ENCODE peak calls at places on chromosomes 2 and 18, in ten cellular contexts. D, A, O, V, G, S, W, E, Z and R are unnamed samples.

GRCh38 chr18:63646916-63647315 is 2.9 kb upstream of the SERPINB4 start:
- DNase-seq in Z (no peak), G (no peak), S (no peak), E (no peak), W (no peak), A (no peak), D (no peak), V (no peak), O (no peak), R (no peak)

GRCh38 chr2:241092677-241093076 is 9.4 kb downstream of the MTERF4 start:
- DNase-seq in V (no peak), D (no peak), O (no peak), W (no peak), E (no peak), S (no peak), G (no peak), A (no peak), Z (peak; percentile 39), R (no peak)

GRCh38 chr2:16739778-16740581 is 74.3 kb upstream of the CYRIA start:
- DNase-seq in O (no peak), V (no peak), D (no peak), W (no peak), E (peak; percentile 67), A (no peak), G (peak; percentile 12), Z (peak; percentile 97), S (no peak), R (no peak)

GRCh38 chr2:144516417-144516980 is 3.4 kb downstream of the ZEB2 start:
- DNase-seq in A (no peak), G (no peak), S (no peak), O (no peak), Z (no peak), E (peak; percentile 69), W (no peak), D (peak; percentile 69), V (peak; percentile 70), R (no peak)

GRCh38 chr18:73742959-73743358 is 404.7 kb downstream of the FBXO15 start:
- DNase-seq in S (no peak), E (no peak), W (no peak), A (no peak), Z (no peak), V (no peak), G (no peak), D (no peak), O (no peak), R (no peak)

GRCh38 chr2:75675908-75676307 is 29.3 kb downstream of the MRPL19 start:
- DNase-seq in E (no peak), V (no peak), O (no peak), S (no peak), W (no peak), A (no peak), Z (no peak), G (no peak), D (no peak), R (no peak)

GRCh38 chr18:34707670-34708069 is 2.4 kb upstream of the DTNA start:
- DNase-seq in V (no peak), A (peak; percentile 77), E (no peak), O (peak; percentile 87), Z (no peak), G (peak; percentile 57), W (peak; percentile 70), D (peak; percentile 76), S (no peak), R (no peak)

GRCh38 chr18:31586616-31587015 is 5.1 kb upstream of the TTR start:
- DNase-seq in E (no peak), V (no peak), S (no peak), Z (no peak), W (no peak), A (no peak), O (no peak), D (no peak), G (no peak), R (no peak)

GRCh38 chr18:63936156-63936931 is 12.8 kb upstream of the HMSD start:
- DNase-seq in A (peak; percentile 89), S (peak; percentile 69), O (peak; percentile 38), E (peak; percentile 92), G (peak; percentile 21), V (peak; percentile 94), Z (peak; percentile 85), W (peak; percentile 64), D (peak; percentile 85), R (peak; percentile 90)

GRCh38 chr2:30095402-30095801 is 51.4 kb upstream of the YPEL5 start:
- DNase-seq in Z (no peak), S (no peak), V (no peak), D (no peak), O (peak; percentile 82), E (no peak), W (no peak), G (no peak), A (no peak), R (no peak)

GRCh38 chr18:67266246-67266570 is 250.3 kb downstream of the DSEL start:
- DNase-seq in O (no peak), D (no peak), S (no peak), G (no peak), E (no peak), W (no peak), V (no peak), Z (no peak), A (no peak), R (no peak)

GRCh38 chr2:227415538-227416424 is 28.0 kb upstream of the SCYGR1 start:
- DNase-seq in W (no peak), E (peak; percentile 81), D (no peak), G (no peak), V (peak; percentile 69), A (no peak), S (no peak), Z (no peak), O (peak; percentile 61), R (peak; percentile 49)

GRCh38 chr2:193963472-193964119 is 1693.4 kb upstream of the SLC39A10 start:
- DNase-seq in A (peak; percentile 56), V (no peak), D (no peak), O (peak; percentile 12), Z (no peak), S (no peak), W (peak; percentile 36), E (no peak), G (peak; percentile 1), R (no peak)
- TF ChIP-seq CTCF in A (peak; percentile 66), V (no peak), D (peak; percentile 14), O (peak; percentile 66), Z (no peak), S (peak; percentile 42), W (peak; percentile 77), E (peak; percentile 21), G (peak; percentile 62), R (peak; percentile 52)

DNA sequence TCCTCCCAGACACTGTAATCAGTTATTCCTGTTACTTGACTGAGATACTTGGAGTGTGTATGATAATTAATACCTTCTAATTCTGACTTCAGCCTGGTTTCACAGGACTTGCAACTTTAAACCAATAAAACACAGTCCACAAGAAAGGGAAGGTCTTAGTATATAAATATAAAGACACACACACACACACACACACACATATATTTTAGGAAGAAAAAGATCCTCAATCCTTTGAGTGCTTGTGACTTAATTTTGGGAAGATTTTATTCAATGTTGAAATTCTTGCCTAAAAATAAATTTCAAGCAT is 700 bp upstream of the VPS54 start:
- DNase-seq in V (no peak), O (peak; percentile 44), S (no peak), W (no peak), G (no peak), A (no peak), Z (no peak), D (no peak), E (no peak), R (peak; percentile 41)
- H3K4me3 ChIP-seq in V (peak overlapping the region; percentile 68), O (peak overlapping the region; percentile 91), S (peak overlapping the region; percentile 88), W (no peak overlapping the region), G (no peak overlapping the region), A (no peak overlapping the region), Z (peak overlapping the region; percentile 58), D (peak overlapping the region; percentile 87), E (peak overlapping the region; percentile 65), R (peak overlapping the region; percentile 82)

GRCh38 chr2:121815216-121815615 is 59.8 kb downstream of the TSN start:
- DNase-seq in O (no peak), E (no peak), D (no peak), Z (no peak), S (no peak), G (no peak), W (no peak), V (no peak), A (no peak), R (no peak)

GRCh38 chr2:121809607-121810006 is 54.2 kb downstream of the TSN start:
- DNase-seq in G (no peak), Z (peak; percentile 82), V (no peak), D (no peak), E (no peak), S (no peak), O (no peak), A (no peak), W (no peak), R (no peak)

GRCh38 chr2:121805767-121806145 is 50.3 kb downstream of the TSN start:
- DNase-seq in A (no peak), E (no peak), G (no peak), W (no peak), Z (no peak), S (no peak), O (no peak), V (no peak), D (no peak), R (no peak)

GRCh38 chr2:121816797-121817196 is 61.3 kb downstream of the TSN start:
- DNase-seq in D (no peak), O (no peak), S (no peak), G (no peak), E (no peak), A (no peak), V (no peak), Z (no peak), W (no peak), R (no peak)

DNA sequence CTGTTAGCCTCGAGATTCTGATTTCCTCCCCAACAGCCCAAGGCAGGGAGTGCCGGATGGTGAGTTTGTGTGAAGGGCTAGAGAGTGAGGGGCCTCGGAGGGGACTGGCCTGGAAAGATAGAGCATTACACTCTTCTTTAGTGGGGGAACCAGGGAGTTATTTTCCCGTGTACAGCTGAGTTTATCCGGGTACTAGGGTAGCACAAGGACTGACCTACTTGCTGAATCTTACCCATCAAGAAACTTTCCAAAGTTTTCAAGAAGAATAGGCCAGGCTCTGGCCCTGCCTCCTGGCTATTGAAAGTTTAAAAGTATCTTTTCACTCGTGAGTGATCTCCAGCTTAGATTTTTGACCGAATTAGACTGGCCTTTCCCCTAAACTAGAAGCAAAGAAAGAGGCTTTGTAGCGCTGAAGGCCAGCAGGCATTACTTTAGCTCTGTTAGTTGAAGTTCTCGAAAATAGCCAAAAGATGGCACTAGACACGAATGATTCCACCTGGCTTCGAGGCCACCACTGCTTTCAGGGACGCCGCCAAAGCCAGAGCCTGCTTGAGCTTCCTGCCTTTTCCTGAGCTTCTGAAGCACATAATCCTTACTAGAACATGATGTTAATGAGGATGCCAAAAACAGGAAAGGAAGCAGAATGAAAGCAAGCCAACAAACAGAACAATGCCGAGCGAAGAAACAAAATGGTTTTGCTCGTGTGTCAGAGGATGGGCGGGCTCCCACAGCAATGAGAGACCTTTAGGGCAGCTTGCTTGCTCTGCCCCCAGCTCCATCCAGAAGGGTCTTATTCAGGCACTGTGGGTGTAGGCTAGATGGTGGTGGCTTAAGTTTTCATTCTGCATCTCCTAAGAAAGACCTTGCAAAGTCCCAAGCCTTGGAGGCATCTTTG is 55.8 kb downstream of the TSN start:
- DNase-seq in D (no peak), S (peak; percentile 5), Z (peak; percentile 56), V (peak; percentile 71), A (peak; percentile 85), G (no peak), O (peak; percentile 37), E (no peak), W (peak; percentile 35), R (no peak)
- TF ChIP-seq CTCF in D (peak; percentile 46), S (peak; percentile 71), Z (peak; percentile 52), V (peak; percentile 71), A (peak; percentile 71), G (peak; percentile 69), O (peak; percentile 67), E (peak; percentile 52), W (peak; percentile 65), R (peak; percentile 69)

GRCh38 chr2:232204457-232204931 is 174.1 kb upstream of the ALPP start:
- DNase-seq in O (peak; percentile 65), V (peak; percentile 62), Z (peak; percentile 75), G (peak; percentile 38), A (no peak), D (no peak), S (no peak), W (no peak), E (no peak), R (no peak)
- H3K4me3 ChIP-seq in O (no peak overlapping the region), V (no peak overlapping the region), Z (no peak overlapping the region), G (no peak overlapping the region), A (no peak overlapping the region), D (no peak overlapping the region), S (no peak overlapping the region), W (no peak overlapping the region), E (no peak overlapping the region), R (no peak overlapping the region)